ENCODE peak calls at places on chromosome 2, in four cellular contexts. A, E, B and D are unnamed samples.

GRCh38 chr2:68292108-68292710 is 27.5 kb downstream of the CNRIP1 start:
- DNase-seq in B (no peak), A (no peak), E (no peak), D (peak)

GRCh38 chr2:198327526-198327925 is 523.1 kb downstream of the PLCL1 start:
- DNase-seq in E (no peak), B (no peak), A (no peak), D (no peak)

GRCh38 chr2:34570266-34570872 is 971.3 kb upstream of the FAM98A start:
- DNase-seq in E (no peak), B (peak), A (no peak), D (no peak)

GRCh38 chr2:74390601-74391000 is 10.5 kb upstream of the DCTN1 start:
- DNase-seq in A (no peak), E (no peak), B (no peak), D (no peak)

GRCh38 chr2:235768606-235769005 is 274.8 kb downstream of the AGAP1 start:
- DNase-seq in E (no peak), A (no peak), B (no peak), D (no peak)

GRCh38 chr2:237449193-237449797 is 35.3 kb upstream of the COL6A3 start:
- DNase-seq in E (peak), A (peak), B (no peak), D (peak)

GRCh38 chr2:69644506-69644979 is 1.0 kb upstream of the AAK1 start:
- DNase-seq in E (no peak), A (no peak), B (no peak), D (no peak)

GRCh38 chr2:48209214-48209885 is 303.1 kb upstream of the FBXO11 start:
- DNase-seq in B (no peak), E (no peak), A (no peak), D (no peak)

GRCh38 chr2:109542384-109542783 is 71.4 kb downstream of the SEPTIN10 start:
- DNase-seq in B (no peak), E (no peak), A (no peak), D (no peak)

GRCh38 chr2:240916571-240917008 is 10.5 kb downstream of the CROCC2 start:
- DNase-seq in A (peak), B (no peak), E (peak), D (peak)

GRCh38 chr2:224147174-224147573 is 108.1 kb upstream of the SERPINE2 start:
- DNase-seq in A (no peak), E (no peak), B (no peak), D (no peak)

GRCh38 chr2:96319396-96319795 is 5.7 kb upstream of the ITPRIPL1 start:
- DNase-seq in E (no peak), A (no peak), B (no peak), D (no peak)

GRCh38 chr2:46857871-46858696 is 57.5 kb downstream of the MCFD2 start:
- DNase-seq in E (no peak), B (no peak), A (no peak), D (peak)

GRCh38 chr2:12486205-12487118 is 230.3 kb upstream of the TRIB2 start:
- DNase-seq in B (no peak), E (no peak), A (no peak), D (no peak)

GRCh38 chr2:202831241-202831997 is 40.1 kb downstream of the ICA1L start:
- DNase-seq in A (no peak), B (peak), E (no peak), D (peak)

GRCh38 chr2:203818656-203819055 is 48.9 kb upstream of the CTLA4 start:
- DNase-seq in A (no peak), B (no peak), E (no peak), D (no peak)

GRCh38 chr2:5977477-5977876 is 285.3 kb downstream of the SOX11 start:
- DNase-seq in A (no peak), E (no peak), B (no peak), D (no peak)

GRCh38 chr2:221467610-221468009 is 104.5 kb downstream of the EPHA4 start:
- DNase-seq in E (no peak), B (no peak), A (no peak), D (peak)
- H3K4me3 ChIP-seq in E (no peak), B (no peak), A (no peak), D (no peak)

DNA sequence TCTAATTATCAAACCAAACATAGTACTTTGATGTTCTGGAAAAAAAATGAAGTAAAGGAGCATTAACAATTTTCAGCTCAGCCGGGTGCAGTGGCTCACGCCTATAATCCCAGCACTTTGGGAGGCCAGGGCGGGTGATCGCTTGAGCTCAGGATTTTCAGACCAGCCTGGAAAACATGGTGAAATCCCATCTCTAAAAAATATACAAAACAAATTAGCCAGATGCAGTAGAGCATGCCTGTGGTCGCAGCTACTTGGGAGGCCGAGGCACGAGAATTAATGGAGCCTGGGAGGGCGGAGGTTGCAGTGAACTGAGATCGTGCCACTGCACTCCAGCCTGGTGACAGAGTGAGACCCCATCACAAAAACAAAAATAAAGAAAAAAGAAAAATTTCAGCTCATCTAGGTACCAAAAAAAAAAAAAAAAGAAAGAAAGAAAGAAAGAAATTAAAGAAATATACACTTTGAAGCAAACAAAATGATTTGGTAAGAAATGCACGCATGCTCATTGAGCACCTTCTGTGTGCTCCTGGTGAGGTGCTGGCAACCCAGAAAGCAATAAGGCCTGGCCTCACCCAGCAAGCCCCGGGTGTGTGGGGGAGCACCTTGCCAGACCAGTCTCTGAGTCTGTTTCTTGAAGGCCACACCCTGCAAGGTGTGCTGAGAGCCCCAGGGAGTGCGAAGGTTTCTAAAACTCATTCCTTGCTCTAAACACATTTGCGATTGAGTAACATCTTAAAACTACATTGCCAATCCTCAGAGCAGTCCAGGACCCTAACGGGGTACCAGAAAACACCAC is 133.5 kb downstream of the TFCP2L1 start:
- DNase-seq in E (no peak), A (no peak), B (no peak), D (no peak)
- H3K27ac ChIP-seq in E (no peak), A (no peak), B (no peak), D (no peak)

DNA sequence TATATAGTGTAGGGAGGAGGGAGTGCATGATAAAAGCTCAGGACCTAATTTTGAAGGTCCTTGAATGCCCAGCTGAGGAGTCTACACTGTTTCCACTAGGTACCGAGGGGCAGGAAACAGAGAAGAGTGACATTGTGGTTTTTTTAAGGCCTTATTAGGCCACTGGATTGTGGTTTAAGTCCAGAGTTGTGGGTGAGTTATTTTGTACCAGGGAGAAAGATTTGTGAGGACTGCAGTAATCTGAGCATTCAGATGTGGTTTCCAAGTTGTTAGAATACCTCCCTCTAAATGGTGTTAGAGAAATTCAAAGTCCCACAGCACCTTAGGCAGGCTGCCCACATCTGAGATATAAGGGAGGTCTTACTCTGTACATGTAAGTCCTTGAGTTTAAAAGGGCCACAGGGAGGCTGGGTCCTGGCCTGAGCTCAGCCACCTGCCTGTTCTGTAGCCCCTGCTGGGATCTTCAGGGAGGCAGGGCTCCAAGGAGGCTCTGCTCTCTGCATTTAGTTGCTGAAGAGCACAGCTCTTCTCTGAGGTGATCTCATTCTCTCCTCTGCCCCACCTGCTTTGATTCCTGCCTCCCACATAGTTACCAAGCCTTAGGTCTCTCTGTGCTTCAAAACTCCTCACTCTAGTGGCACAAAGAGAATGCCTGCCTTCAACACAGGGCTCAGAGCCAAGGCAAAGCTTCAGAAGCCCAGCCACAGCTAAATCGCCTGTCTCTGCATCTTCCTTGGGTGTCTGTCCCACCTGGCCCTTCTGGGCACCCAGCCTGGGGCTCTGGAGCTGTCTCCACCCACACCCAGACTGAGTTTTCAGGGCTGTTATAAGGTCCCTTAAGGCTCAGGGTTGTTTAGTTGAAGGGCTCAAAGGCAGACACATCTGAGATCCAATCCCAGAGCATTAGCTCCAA is 88.1 kb downstream of the VSNL1 start:
- DNase-seq in B (no peak), A (no peak), E (no peak), D (no peak)
- H3K4me3 ChIP-seq in B (no peak), A (no peak), E (no peak), D (no peak)

GRCh38 chr2:60118061-60118460 is 435.4 kb downstream of the BCL11A start:
- DNase-seq in A (no peak), B (no peak), E (no peak), D (no peak)
- H3K27ac ChIP-seq in A (no peak), B (no peak), E (no peak), D (no peak)

DNA sequence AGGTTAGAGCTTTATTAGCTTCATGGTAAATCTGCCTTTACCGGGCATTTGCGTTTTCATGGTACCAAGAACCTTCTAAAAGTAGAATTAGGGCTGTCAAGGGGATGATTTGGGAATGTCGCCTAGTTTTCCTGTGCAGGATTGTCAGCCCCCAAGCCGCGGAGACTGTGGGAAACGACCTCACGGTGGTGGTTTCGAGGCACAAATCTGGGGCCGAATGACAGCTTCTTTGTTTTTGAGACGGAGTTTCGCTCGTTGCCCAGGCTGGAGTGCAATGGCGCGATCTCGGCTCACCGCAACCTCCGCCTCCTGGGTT is 615 bp upstream of the USP39 start:
- DNase-seq in B (no peak), E (no peak), A (no peak), D (no peak)
- H3K4me3 ChIP-seq in B (no peak), E (peak), A (peak), D (no peak)

GRCh38 chr2:162030363-162030762 is 43.7 kb downstream of the DPP4 start:
- DNase-seq in E (no peak), B (no peak), A (no peak), D (no peak)

GRCh38 chr2:162025121-162025911 is 48.7 kb downstream of the DPP4 start:
- DNase-seq in B (no peak), E (no peak), A (no peak), D (no peak)

DNA sequence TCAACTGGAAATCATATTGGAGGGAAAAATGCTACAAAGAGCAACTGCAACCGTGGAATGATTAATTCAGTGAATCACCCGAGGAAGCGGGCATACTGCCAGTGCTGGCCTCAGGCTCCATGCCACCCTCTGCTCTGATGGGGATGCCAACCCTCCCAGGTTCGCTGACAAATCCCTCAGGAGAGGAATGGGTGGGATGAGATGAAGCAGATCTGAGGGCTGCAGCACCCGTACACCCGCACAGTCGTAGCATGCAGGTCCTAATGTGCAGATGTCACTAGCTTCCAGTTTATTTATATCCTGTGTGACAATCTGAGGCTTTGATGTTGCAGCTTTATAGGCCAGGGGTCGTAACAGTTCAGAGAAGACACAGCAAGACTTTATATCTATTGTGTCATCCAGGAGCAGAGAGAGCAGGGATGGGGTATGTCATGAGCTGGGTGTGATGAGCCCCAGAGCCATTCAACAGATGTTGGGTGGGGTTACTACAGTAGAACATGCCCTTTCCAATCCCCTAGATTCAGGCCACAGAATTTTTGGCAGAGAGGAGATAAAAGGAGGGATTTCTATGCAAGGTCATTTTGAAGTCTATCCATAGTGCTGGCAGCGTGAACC is 44.6 kb downstream of the DPP4 start:
- DNase-seq in A (peak), B (no peak), E (peak), D (no peak)
- H3K27ac ChIP-seq in A (peak), B (no peak), E (no peak), D (no peak)

GRCh38 chr2:20196053-20196880 is 28.7 kb downstream of the SDC1 start:
- DNase-seq in A (no peak), E (no peak), B (no peak), D (no peak)
- H3K4me3 ChIP-seq in A (no peak), E (no peak), B (no peak), D (no peak)

GRCh38 chr2:39141346-39142011 is 20.6 kb upstream of the SOS1 start:
- DNase-seq in B (no peak), A (no peak), E (no peak), D (peak)
- H3K27ac ChIP-seq in B (no peak), A (peak), E (peak), D (peak)